ENCODE peak calls at places on chromosome 6, in five cellular contexts. A is ovary, C is hepatocyte, B is H7, Y is NCI-H1105 treated with DMSO at 0.1 percent for 48 hours. L is an unnamed sample.

GRCh38 chr6:14454467-14454763 is 336.8 kb downstream of the CD83 start:
- DNase-seq in C (no peak), A (no peak), B (no peak), Y (peak), L (no peak)

GRCh38 chr6:106163446-106163965 is 77.4 kb downstream of the PRDM1 start:
- DNase-seq in C (peak), B (peak), Y (no peak), A (no peak), L (no peak)

GRCh38 chr6:108914235-108915022 is 66.2 kb downstream of the ARMC2 start:
- DNase-seq in B (peak), C (no peak), A (no peak), Y (no peak), L (peak)

GRCh38 chr6:129115491-129115890 is 232.6 kb downstream of the LAMA2 start:
- DNase-seq in A (no peak), Y (no peak), B (no peak), C (no peak), L (no peak)

GRCh38 chr6:7991536-7991935 is 72.7 kb downstream of the BLOC1S5 start:
- DNase-seq in C (no peak), B (no peak), A (no peak), Y (no peak), L (no peak)

GRCh38 chr6:143962644-143962929 is 45.5 kb downstream of the PLAGL1 start:
- DNase-seq in Y (no peak), B (no peak), C (peak), A (no peak), L (no peak)

GRCh38 chr6:107107791-107108190 is 7.5 kb downstream of the BEND3 start:
- DNase-seq in A (no peak), B (no peak), C (no peak), Y (no peak), L (no peak)

GRCh38 chr6:96299525-96299924 is 222.1 kb upstream of the UFL1 start:
- DNase-seq in C (no peak), Y (no peak), A (no peak), B (no peak), L (no peak)

GRCh38 chr6:113359155-113360140 is 497.7 kb upstream of the MARCKS start:
- DNase-seq in B (no peak), Y (no peak), C (no peak), A (no peak), L (no peak)

GRCh38 chr6:44527191-44527960 is 139.9 kb downstream of the CDC5L start:
- DNase-seq in A (no peak), Y (no peak), B (no peak), C (no peak), L (no peak)

GRCh38 chr6:107115695-107116327 is 496 bp upstream of the BEND3 start:
- DNase-seq in Y (peak), C (peak), B (peak), A (peak), L (peak)

GRCh38 chr6:121435444-121436069 is at the start of gene GJA1:
- DNase-seq in B (peak), Y (no peak), A (peak), C (peak), L (peak)

GRCh38 chr6:159108438-159108985 is 60.7 kb upstream of the FNDC1 start:
- DNase-seq in A (no peak), Y (no peak), C (no peak), B (no peak), L (no peak)

GRCh38 chr6:136323431-136324112 is 33.9 kb upstream of the BCLAF1 start:
- DNase-seq in Y (no peak), B (no peak), C (peak), A (peak), L (no peak)

GRCh38 chr6:85685713-85686112 is 43.0 kb upstream of the SYNCRIP start:
- DNase-seq in B (no peak), A (no peak), C (no peak), Y (no peak), L (no peak)

GRCh38 chr6:126377594-126378153 is 37.8 kb downstream of the CENPW start:
- DNase-seq in A (no peak), C (no peak), Y (no peak), B (no peak), L (no peak)

GRCh38 chr6:25715794-25716193 is 38.7 kb upstream of the SLC17A4 start:
- DNase-seq in Y (no peak), C (no peak), A (no peak), B (no peak), L (no peak)

GRCh38 chr6:26394289-26394688 is 7.8 kb upstream of the BTN3A1 start:
- DNase-seq in B (no peak), C (peak), A (no peak), Y (peak), L (peak)

GRCh38 chr6:7137335-7138106 is 29.8 kb downstream of the RREB1 start:
- DNase-seq in C (no peak), A (peak), B (peak), Y (no peak), L (peak)

GRCh38 chr6:27471365-27472115 is 1.4 kb downstream of the ZNF184 start:
- DNase-seq in A (no peak), B (no peak), Y (no peak), C (no peak), L (no peak)

GRCh38 chr6:105591053-105591452 is 188.2 kb upstream of the PREP start:
- DNase-seq in A (no peak), C (no peak), B (no peak), Y (no peak), L (no peak)

GRCh38 chr6:81808834-81809598 is 56.5 kb upstream of the TENT5A start:
- DNase-seq in B (no peak), Y (peak), C (no peak), A (peak), L (no peak)

GRCh38 chr6:121105461-121105860 is 228.8 kb downstream of the TBC1D32 start:
- DNase-seq in C (no peak), A (no peak), B (peak), Y (no peak), L (peak)

GRCh38 chr6:148682990-148683389 is 63.8 kb upstream of the UST start:
- DNase-seq in C (no peak), B (no peak), Y (no peak), A (no peak), L (no peak)

GRCh38 chr6:128632131-128632530 is 111.7 kb upstream of the PTPRK start:
- DNase-seq in C (peak), A (no peak), B (no peak), Y (no peak), L (no peak)

GRCh38 chr6:3138341-3138740 is 19.0 kb downstream of the TUBB2A start:
- DNase-seq in C (no peak), B (no peak), A (no peak), Y (no peak), L (no peak)

GRCh38 chr6:11675610-11676009 is 103.0 kb downstream of the ADTRP start:
- DNase-seq in C (peak), A (no peak), Y (no peak), B (no peak), L (no peak)